ENCODE peak calls at places on chromosomes 11 and 22, in eight cellular contexts. One of them, this sample, is unnamed.
A peak's percentile ranks its signal among the peaks of the same experiment; 100 is the strongest.

GRCh38 chr11:816433-816779 is 2.3 kb upstream of the PNPLA2 start:
- DNase-seq in A549: no peak
- DNase-seq in cardiac muscle cell: no peak
- DNase-seq in gastrocnemius medialis: no peak
- DNase-seq in endodermal cell: peak; percentile 71
- DNase-seq in body of pancreas: no peak
- DNase-seq in CD8-positive, alpha-beta T cell: no peak
- DNase-seq in left ventricle myocardium inferior: no peak
- DNase-seq in this sample: no peak

GRCh38 chr11:61298663-61299244 is 3.6 kb upstream of the VWCE start:
- DNase-seq in A549: no peak
- DNase-seq in cardiac muscle cell: no peak
- DNase-seq in gastrocnemius medialis: no peak
- DNase-seq in endodermal cell: no peak
- DNase-seq in body of pancreas: no peak
- DNase-seq in CD8-positive, alpha-beta T cell: no peak
- DNase-seq in left ventricle myocardium inferior: no peak
- DNase-seq in this sample: no peak

GRCh38 chr11:104095791-104096190 is 59.4 kb downstream of the DDI1 start:
- DNase-seq in A549: no peak
- DNase-seq in cardiac muscle cell: no peak
- DNase-seq in gastrocnemius medialis: no peak
- DNase-seq in endodermal cell: no peak
- DNase-seq in body of pancreas: no peak
- DNase-seq in CD8-positive, alpha-beta T cell: no peak
- DNase-seq in left ventricle myocardium inferior: no peak
- DNase-seq in this sample: no peak

GRCh38 chr11:118953265-118953664 is 2.8 kb upstream of the UPK2 start:
- DNase-seq in A549: no peak
- DNase-seq in cardiac muscle cell: no peak
- DNase-seq in gastrocnemius medialis: no peak
- DNase-seq in endodermal cell: peak; percentile 81
- DNase-seq in body of pancreas: no peak
- DNase-seq in CD8-positive, alpha-beta T cell: no peak
- DNase-seq in left ventricle myocardium inferior: no peak
- DNase-seq in this sample: peak; percentile 72

GRCh38 chr11:111836766-111837165 is 34.6 kb downstream of the ALG9 start:
- DNase-seq in A549: no peak
- DNase-seq in cardiac muscle cell: no peak
- DNase-seq in gastrocnemius medialis: no peak
- DNase-seq in endodermal cell: no peak
- DNase-seq in body of pancreas: no peak
- DNase-seq in CD8-positive, alpha-beta T cell: no peak
- DNase-seq in left ventricle myocardium inferior: no peak
- DNase-seq in this sample: no peak

GRCh38 chr11:12149672-12150225 is 39.4 kb downstream of the MICAL2 start:
- DNase-seq in A549: no peak
- DNase-seq in cardiac muscle cell: no peak
- DNase-seq in gastrocnemius medialis: no peak
- DNase-seq in endodermal cell: no peak
- DNase-seq in body of pancreas: no peak
- DNase-seq in CD8-positive, alpha-beta T cell: no peak
- DNase-seq in left ventricle myocardium inferior: no peak
- DNase-seq in this sample: no peak

GRCh38 chr22:28381427-28382167 is 298.0 kb downstream of the TTC28 start:
- DNase-seq in A549: no peak
- DNase-seq in cardiac muscle cell: no peak
- DNase-seq in gastrocnemius medialis: no peak
- DNase-seq in endodermal cell: no peak
- DNase-seq in body of pancreas: no peak
- DNase-seq in CD8-positive, alpha-beta T cell: no peak
- DNase-seq in left ventricle myocardium inferior: no peak
- DNase-seq in this sample: no peak

GRCh38 chr11:75400110-75400865 is 970 bp downstream of the RPS3 start:
- DNase-seq in A549: no peak
- DNase-seq in cardiac muscle cell: no peak
- DNase-seq in gastrocnemius medialis: no peak
- DNase-seq in endodermal cell: peak; percentile 52
- DNase-seq in body of pancreas: no peak
- DNase-seq in CD8-positive, alpha-beta T cell: no peak
- DNase-seq in left ventricle myocardium inferior: no peak
- DNase-seq in this sample: no peak

GRCh38 chr11:70433038-70433437 is 34.7 kb downstream of the CTTN start:
- DNase-seq in A549: no peak
- DNase-seq in cardiac muscle cell: no peak
- DNase-seq in gastrocnemius medialis: no peak
- DNase-seq in endodermal cell: no peak
- DNase-seq in body of pancreas: no peak
- DNase-seq in CD8-positive, alpha-beta T cell: no peak
- DNase-seq in left ventricle myocardium inferior: no peak
- DNase-seq in this sample: no peak

GRCh38 chr11:76237041-76237649 is 30.8 kb upstream of the WNT11 start:
- DNase-seq in A549: no peak
- DNase-seq in cardiac muscle cell: no peak
- DNase-seq in gastrocnemius medialis: no peak
- DNase-seq in endodermal cell: no peak
- DNase-seq in body of pancreas: no peak
- DNase-seq in CD8-positive, alpha-beta T cell: no peak
- DNase-seq in left ventricle myocardium inferior: no peak
- DNase-seq in this sample: no peak

GRCh38 chr11:68340784-68341556 is 28.6 kb downstream of the LRP5 start:
- DNase-seq in A549: peak; percentile 49
- DNase-seq in cardiac muscle cell: no peak
- DNase-seq in gastrocnemius medialis: no peak
- DNase-seq in endodermal cell: no peak
- DNase-seq in body of pancreas: no peak
- DNase-seq in CD8-positive, alpha-beta T cell: no peak
- DNase-seq in left ventricle myocardium inferior: no peak
- DNase-seq in this sample: no peak

GRCh38 chr11:77151804-77152513 is 23.9 kb downstream of the MYO7A start:
- DNase-seq in A549: no peak
- DNase-seq in cardiac muscle cell: no peak
- DNase-seq in gastrocnemius medialis: no peak
- DNase-seq in endodermal cell: no peak
- DNase-seq in body of pancreas: peak; percentile 21
- DNase-seq in CD8-positive, alpha-beta T cell: peak; percentile 44
- DNase-seq in left ventricle myocardium inferior: no peak
- DNase-seq in this sample: no peak

GRCh38 chr11:79249341-79249993 is 191.4 kb downstream of the TENM4 start:
- DNase-seq in A549: no peak
- DNase-seq in cardiac muscle cell: no peak
- DNase-seq in gastrocnemius medialis: no peak
- DNase-seq in endodermal cell: no peak
- DNase-seq in body of pancreas: no peak
- DNase-seq in CD8-positive, alpha-beta T cell: no peak
- DNase-seq in left ventricle myocardium inferior: no peak
- DNase-seq in this sample: no peak

GRCh38 chr11:30504468-30504867 is 81.7 kb downstream of the MPPED2 start:
- DNase-seq in A549: no peak
- DNase-seq in cardiac muscle cell: no peak
- DNase-seq in gastrocnemius medialis: no peak
- DNase-seq in endodermal cell: no peak
- DNase-seq in body of pancreas: no peak
- DNase-seq in CD8-positive, alpha-beta T cell: no peak
- DNase-seq in left ventricle myocardium inferior: no peak
- DNase-seq in this sample: no peak

GRCh38 chr22:35010543-35010942 is 55.4 kb upstream of the ISX start:
- DNase-seq in A549: no peak
- DNase-seq in cardiac muscle cell: no peak
- DNase-seq in gastrocnemius medialis: no peak
- DNase-seq in endodermal cell: no peak
- DNase-seq in body of pancreas: no peak
- DNase-seq in CD8-positive, alpha-beta T cell: no peak
- DNase-seq in left ventricle myocardium inferior: no peak
- DNase-seq in this sample: no peak

GRCh38 chr11:95680169-95680929 is 109.2 kb downstream of the FAM76B start:
- DNase-seq in A549: no peak
- DNase-seq in cardiac muscle cell: no peak
- DNase-seq in gastrocnemius medialis: no peak
- DNase-seq in endodermal cell: no peak
- DNase-seq in body of pancreas: no peak
- DNase-seq in CD8-positive, alpha-beta T cell: no peak
- DNase-seq in left ventricle myocardium inferior: no peak
- DNase-seq in this sample: no peak

GRCh38 chr11:6129634-6130033 is 22.1 kb downstream of the OR56B4 start:
- DNase-seq in A549: no peak
- DNase-seq in cardiac muscle cell: no peak
- DNase-seq in gastrocnemius medialis: no peak
- DNase-seq in endodermal cell: no peak
- DNase-seq in body of pancreas: peak; percentile 4
- DNase-seq in CD8-positive, alpha-beta T cell: no peak
- DNase-seq in left ventricle myocardium inferior: no peak
- DNase-seq in this sample: no peak

GRCh38 chr11:3840289-3840869 is 380 bp downstream of the RHOG start:
- DNase-seq in A549: no peak
- DNase-seq in cardiac muscle cell: peak; percentile 79
- DNase-seq in gastrocnemius medialis: no peak
- DNase-seq in endodermal cell: peak; percentile 64
- DNase-seq in body of pancreas: no peak
- DNase-seq in CD8-positive, alpha-beta T cell: peak; percentile 50
- DNase-seq in left ventricle myocardium inferior: no peak
- DNase-seq in this sample: no peak
- H3K27ac ChIP-seq in A549: peak overlapping the region; percentile 95
- H3K27ac ChIP-seq in cardiac muscle cell: peak overlapping the region; percentile 65
- H3K27ac ChIP-seq in gastrocnemius medialis: peak overlapping the region; percentile 97
- H3K27ac ChIP-seq in endodermal cell: no peak overlapping the region
- H3K27ac ChIP-seq in body of pancreas: peak overlapping the region; percentile 87
- H3K27ac ChIP-seq in CD8-positive, alpha-beta T cell: peak overlapping the region; percentile 92
- H3K27ac ChIP-seq in left ventricle myocardium inferior: peak overlapping the region; percentile 98
- H3K27ac ChIP-seq in this sample: peak overlapping the region; percentile 92

GRCh38 chr11:86152901-86153300 is 84.0 kb upstream of the PICALM start:
- DNase-seq in A549: no peak
- DNase-seq in cardiac muscle cell: no peak
- DNase-seq in gastrocnemius medialis: no peak
- DNase-seq in endodermal cell: no peak
- DNase-seq in body of pancreas: no peak
- DNase-seq in CD8-positive, alpha-beta T cell: no peak
- DNase-seq in left ventricle myocardium inferior: no peak
- DNase-seq in this sample: no peak

GRCh38 chr11:86149813-86150212 is 80.9 kb upstream of the PICALM start:
- DNase-seq in A549: no peak
- DNase-seq in cardiac muscle cell: no peak
- DNase-seq in gastrocnemius medialis: no peak
- DNase-seq in endodermal cell: no peak
- DNase-seq in body of pancreas: no peak
- DNase-seq in CD8-positive, alpha-beta T cell: no peak
- DNase-seq in left ventricle myocardium inferior: no peak
- DNase-seq in this sample: no peak

GRCh38 chr11:86151188-86152005 is 82.5 kb upstream of the PICALM start:
- DNase-seq in A549: no peak
- DNase-seq in cardiac muscle cell: peak; percentile 27
- DNase-seq in gastrocnemius medialis: no peak
- DNase-seq in endodermal cell: peak; percentile 62
- DNase-seq in body of pancreas: no peak
- DNase-seq in CD8-positive, alpha-beta T cell: no peak
- DNase-seq in left ventricle myocardium inferior: peak; percentile 34
- DNase-seq in this sample: peak; percentile 73

GRCh38 chr11:86152006-86152862 is 83.3 kb upstream of the PICALM start:
- DNase-seq in A549: no peak
- DNase-seq in cardiac muscle cell: no peak
- DNase-seq in gastrocnemius medialis: no peak
- DNase-seq in endodermal cell: no peak
- DNase-seq in body of pancreas: peak; percentile 34
- DNase-seq in CD8-positive, alpha-beta T cell: no peak
- DNase-seq in left ventricle myocardium inferior: no peak
- DNase-seq in this sample: peak; percentile 63

GRCh38 chr11:86150826-86151187 is 81.9 kb upstream of the PICALM start:
- DNase-seq in A549: no peak
- DNase-seq in cardiac muscle cell: no peak
- DNase-seq in gastrocnemius medialis: no peak
- DNase-seq in endodermal cell: no peak
- DNase-seq in body of pancreas: no peak
- DNase-seq in CD8-positive, alpha-beta T cell: no peak
- DNase-seq in left ventricle myocardium inferior: no peak
- DNase-seq in this sample: no peak
- H3K27ac ChIP-seq in A549: peak overlapping the region; percentile 75
- H3K27ac ChIP-seq in cardiac muscle cell: no peak overlapping the region
- H3K27ac ChIP-seq in gastrocnemius medialis: peak overlapping the region; percentile 14
- H3K27ac ChIP-seq in endodermal cell: no peak overlapping the region
- H3K27ac ChIP-seq in body of pancreas: peak overlapping the region; percentile 69
- H3K27ac ChIP-seq in CD8-positive, alpha-beta T cell: no peak overlapping the region
- H3K27ac ChIP-seq in left ventricle myocardium inferior: peak overlapping the region; percentile 72
- H3K27ac ChIP-seq in this sample: peak overlapping the region; percentile 98

DNA sequence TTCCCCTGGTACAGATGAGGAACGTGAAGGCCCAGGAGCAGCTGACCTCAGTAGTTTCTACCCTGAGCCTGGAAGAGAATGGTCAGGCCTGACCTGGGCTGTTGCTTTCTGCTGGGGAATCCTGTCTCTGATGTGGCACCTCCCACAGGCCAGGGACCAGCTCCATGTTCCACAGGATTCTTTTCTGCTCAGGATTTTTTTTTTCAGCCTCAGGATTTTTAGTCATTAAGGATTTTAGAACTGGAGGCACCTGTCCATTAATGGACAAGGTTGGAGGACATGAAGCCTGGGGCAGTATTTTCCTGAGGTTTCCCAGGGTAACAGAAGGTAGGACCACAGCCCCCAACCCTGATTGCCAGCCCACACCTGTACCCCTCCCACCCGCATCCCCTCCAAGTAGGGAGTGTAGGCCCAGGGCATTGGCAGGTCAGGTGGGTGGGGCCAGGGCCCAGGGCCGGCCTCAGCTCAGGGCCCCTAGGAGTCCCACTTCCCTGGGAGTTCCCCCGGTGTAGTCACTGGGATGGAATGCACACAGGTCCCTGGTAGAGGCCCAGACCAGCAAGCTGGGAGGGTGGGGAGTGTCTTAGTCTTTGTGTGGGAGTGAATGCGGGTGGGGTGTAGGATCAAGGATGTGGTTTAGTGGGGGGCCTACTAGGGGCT is 16.1 kb downstream of the BIK start:
- DNase-seq in A549: peak; percentile 85
- DNase-seq in cardiac muscle cell: no peak
- DNase-seq in gastrocnemius medialis: no peak
- DNase-seq in endodermal cell: peak; percentile 62
- DNase-seq in body of pancreas: peak; percentile 58
- DNase-seq in CD8-positive, alpha-beta T cell: no peak
- DNase-seq in left ventricle myocardium inferior: no peak
- DNase-seq in this sample: no peak
- H3K27ac ChIP-seq in A549: peak overlapping the region; percentile 80
- H3K27ac ChIP-seq in cardiac muscle cell: no peak overlapping the region
- H3K27ac ChIP-seq in gastrocnemius medialis: no peak overlapping the region
- H3K27ac ChIP-seq in endodermal cell: no peak overlapping the region
- H3K27ac ChIP-seq in body of pancreas: no peak overlapping the region
- H3K27ac ChIP-seq in CD8-positive, alpha-beta T cell: no peak overlapping the region
- H3K27ac ChIP-seq in left ventricle myocardium inferior: no peak overlapping the region
- H3K27ac ChIP-seq in this sample: no peak overlapping the region

DNA sequence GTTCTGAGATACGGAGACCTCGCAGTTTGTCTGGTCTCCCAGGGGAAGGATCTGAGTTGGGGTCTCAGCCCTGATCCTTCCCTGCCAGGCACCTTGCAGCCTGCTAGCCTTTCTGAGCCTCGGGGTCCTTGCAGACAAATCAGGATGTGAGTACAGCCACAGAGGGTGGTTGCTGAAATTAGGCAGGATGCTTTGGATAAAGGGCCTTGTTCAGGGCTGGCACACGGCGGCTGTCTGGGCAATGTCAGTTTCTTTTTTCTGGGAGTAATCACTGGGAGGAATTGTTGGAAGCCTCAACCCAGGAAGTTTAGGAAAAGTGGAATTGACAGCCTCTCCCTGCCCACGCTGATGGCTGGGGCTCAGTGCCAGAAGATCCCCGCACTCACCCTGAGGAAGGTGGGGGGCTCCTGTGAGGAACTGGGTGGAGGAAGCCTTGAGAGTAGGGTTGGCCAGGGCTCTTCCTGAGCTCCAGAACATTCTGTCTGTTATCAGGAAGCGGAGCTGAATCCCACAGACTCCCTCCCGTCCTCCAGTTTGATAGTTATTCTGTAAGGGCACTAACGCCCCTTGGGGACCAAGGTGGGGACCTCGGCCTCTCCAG is 37.4 kb downstream of the CD82 start:
- DNase-seq in A549: no peak
- DNase-seq in cardiac muscle cell: no peak
- DNase-seq in gastrocnemius medialis: no peak
- DNase-seq in endodermal cell: no peak
- DNase-seq in body of pancreas: no peak
- DNase-seq in CD8-positive, alpha-beta T cell: no peak
- DNase-seq in left ventricle myocardium inferior: no peak
- DNase-seq in this sample: no peak
- H3K27ac ChIP-seq in A549: no peak overlapping the region
- H3K27ac ChIP-seq in cardiac muscle cell: no peak overlapping the region
- H3K27ac ChIP-seq in gastrocnemius medialis: no peak overlapping the region
- H3K27ac ChIP-seq in endodermal cell: peak overlapping the region; percentile 8
- H3K27ac ChIP-seq in body of pancreas: no peak overlapping the region
- H3K27ac ChIP-seq in CD8-positive, alpha-beta T cell: no peak overlapping the region
- H3K27ac ChIP-seq in left ventricle myocardium inferior: peak overlapping the region; percentile 77
- H3K27ac ChIP-seq in this sample: peak overlapping the region; percentile 58

This sample was measured in caudate nucleus.